ENCODE peak calls at places on chromosomes 6 and 20, in nine cellular contexts. One of them, this sample, is unnamed.

GRCh38 chr6:133594551-133594950 is 294.4 kb upstream of the TCF21 start:
- DNase-seq in B cell: no peak
- DNase-seq in small intestine: no peak
- DNase-seq in ovary: no peak
- DNase-seq in coronary artery: no peak
- DNase-seq in astrocyte of the spinal cord: no peak
- DNase-seq in AG08395: no peak
- DNase-seq in dermis microvascular lymphatic vessel endothelial cell: no peak
- DNase-seq in fibroblast of lung: peak; percentile 52
- DNase-seq in this sample: no peak

GRCh38 chr6:87670707-87671106 is 31.3 kb downstream of the AKIRIN2 start:
- DNase-seq in B cell: no peak
- DNase-seq in small intestine: no peak
- DNase-seq in ovary: no peak
- DNase-seq in coronary artery: no peak
- DNase-seq in astrocyte of the spinal cord: no peak
- DNase-seq in AG08395: no peak
- DNase-seq in dermis microvascular lymphatic vessel endothelial cell: peak; percentile 16
- DNase-seq in fibroblast of lung: no peak
- DNase-seq in this sample: no peak

GRCh38 chr6:5482619-5483018 is 221.3 kb downstream of the FARS2 start:
- DNase-seq in B cell: no peak
- DNase-seq in small intestine: no peak
- DNase-seq in ovary: no peak
- DNase-seq in coronary artery: no peak
- DNase-seq in astrocyte of the spinal cord: no peak
- DNase-seq in AG08395: no peak
- DNase-seq in dermis microvascular lymphatic vessel endothelial cell: no peak
- DNase-seq in fibroblast of lung: no peak
- DNase-seq in this sample: no peak

GRCh38 chr6:41277644-41278043 is 8.8 kb downstream of the TREM1 start:
- DNase-seq in B cell: no peak
- DNase-seq in small intestine: no peak
- DNase-seq in ovary: no peak
- DNase-seq in coronary artery: no peak
- DNase-seq in astrocyte of the spinal cord: no peak
- DNase-seq in AG08395: peak; percentile 1
- DNase-seq in dermis microvascular lymphatic vessel endothelial cell: no peak
- DNase-seq in fibroblast of lung: no peak
- DNase-seq in this sample: no peak

GRCh38 chr20:49937023-49937929 is 1.1 kb downstream of the RNF114 start:
- DNase-seq in B cell: peak; percentile 41
- DNase-seq in small intestine: peak; percentile 91
- DNase-seq in ovary: no peak
- DNase-seq in coronary artery: no peak
- DNase-seq in astrocyte of the spinal cord: no peak
- DNase-seq in AG08395: no peak
- DNase-seq in dermis microvascular lymphatic vessel endothelial cell: no peak
- DNase-seq in fibroblast of lung: no peak
- DNase-seq in this sample: no peak

GRCh38 chr6:32945106-32945761 is 4.4 kb upstream of the HLA-DMB start:
- DNase-seq in B cell: peak; percentile 62
- DNase-seq in small intestine: peak; percentile 51
- DNase-seq in ovary: no peak
- DNase-seq in coronary artery: no peak
- DNase-seq in astrocyte of the spinal cord: no peak
- DNase-seq in AG08395: no peak
- DNase-seq in dermis microvascular lymphatic vessel endothelial cell: no peak
- DNase-seq in fibroblast of lung: peak; percentile 78
- DNase-seq in this sample: no peak

GRCh38 chr6:34237316-34237721 is 646 bp downstream of the HMGA1 start:
- DNase-seq in B cell: peak; percentile 86
- DNase-seq in small intestine: no peak
- DNase-seq in ovary: no peak
- DNase-seq in coronary artery: no peak
- DNase-seq in astrocyte of the spinal cord: no peak
- DNase-seq in AG08395: no peak
- DNase-seq in dermis microvascular lymphatic vessel endothelial cell: no peak
- DNase-seq in fibroblast of lung: no peak
- DNase-seq in this sample: no peak

GRCh38 chr20:50191566-50192363 is 1.1 kb downstream of the CEBPB start:
- DNase-seq in B cell: peak; percentile 84
- DNase-seq in small intestine: peak; percentile 57
- DNase-seq in ovary: peak; percentile 78
- DNase-seq in coronary artery: no peak
- DNase-seq in astrocyte of the spinal cord: peak; percentile 56
- DNase-seq in AG08395: no peak
- DNase-seq in dermis microvascular lymphatic vessel endothelial cell: peak; percentile 7
- DNase-seq in fibroblast of lung: no peak
- DNase-seq in this sample: peak; percentile 50

GRCh38 chr6:133350928-133351327 is 109.8 kb downstream of the EYA4 start:
- DNase-seq in B cell: no peak
- DNase-seq in small intestine: no peak
- DNase-seq in ovary: no peak
- DNase-seq in coronary artery: no peak
- DNase-seq in astrocyte of the spinal cord: no peak
- DNase-seq in AG08395: no peak
- DNase-seq in dermis microvascular lymphatic vessel endothelial cell: no peak
- DNase-seq in fibroblast of lung: no peak
- DNase-seq in this sample: no peak

GRCh38 chr6:14499804-14500203 is 382.2 kb downstream of the CD83 start:
- DNase-seq in B cell: no peak
- DNase-seq in small intestine: no peak
- DNase-seq in ovary: no peak
- DNase-seq in coronary artery: no peak
- DNase-seq in astrocyte of the spinal cord: peak; percentile 84
- DNase-seq in AG08395: peak; percentile 92
- DNase-seq in dermis microvascular lymphatic vessel endothelial cell: no peak
- DNase-seq in fibroblast of lung: peak; percentile 66
- DNase-seq in this sample: no peak

GRCh38 chr6:157822221-157823000 is 635 bp upstream of the SNX9 start:
- DNase-seq in B cell: no peak
- DNase-seq in small intestine: no peak
- DNase-seq in ovary: peak; percentile 68
- DNase-seq in coronary artery: no peak
- DNase-seq in astrocyte of the spinal cord: no peak
- DNase-seq in AG08395: no peak
- DNase-seq in dermis microvascular lymphatic vessel endothelial cell: no peak
- DNase-seq in fibroblast of lung: no peak
- DNase-seq in this sample: no peak

This sample was measured in adrenal gland.